ENCODE peak calls at places on chromosomes 3 and 15, in seven cellular contexts. J is tibial nerve, A is HL-60, U is A673, E is tibial artery, Z is OCI-LY7, L is lower lobe of right lung. N is an unnamed sample.

GRCh38 chr3:36843065-36844051 is 79.0 kb upstream of the DCLK3 start:
- DNase-seq in Z (peak; percentile 17), L (no peak), A (no peak), E (no peak), U (peak; percentile 64), J (no peak), N (no peak)

GRCh38 chr3:112958749-112959560 is 15.9 kb downstream of the CD200R1 start:
- DNase-seq in J (no peak), A (no peak), Z (no peak), U (no peak), L (no peak), E (no peak), N (no peak)

GRCh38 chr3:179943097-179943880 is 93.4 kb downstream of the PEX5L start:
- DNase-seq in Z (no peak), A (no peak), J (no peak), U (peak; percentile 15), L (no peak), E (no peak), N (no peak)

GRCh38 chr3:137845161-137845560 is 81.0 kb downstream of the SOX14 start:
- DNase-seq in J (no peak), A (no peak), Z (no peak), L (no peak), E (no peak), U (no peak), N (no peak)

GRCh38 chr3:52004158-52004787 is 8.6 kb upstream of the RPL29 start:
- DNase-seq in J (no peak), L (no peak), A (no peak), E (no peak), U (peak; percentile 60), Z (no peak), N (no peak)

GRCh38 chr15:41921167-41921566 is 27.3 kb upstream of the SPTBN5 start:
- DNase-seq in U (no peak), J (no peak), Z (no peak), A (no peak), L (no peak), E (no peak), N (no peak)

GRCh38 chr3:195823286-195823685 is 11.6 kb upstream of the MUC4 start:
- DNase-seq in A (no peak), Z (no peak), J (no peak), U (no peak), E (no peak), L (peak; percentile 84), N (no peak)

GRCh38 chr15:48861813-48862431 is 16.0 kb upstream of the EID1 start:
- DNase-seq in A (no peak), J (no peak), Z (peak; percentile 77), L (no peak), U (peak; percentile 77), E (no peak), N (no peak)

GRCh38 chr3:108222813-108223307 is 636 bp upstream of the IFT57 start:
- DNase-seq in J (no peak), E (no peak), L (no peak), A (no peak), U (peak; percentile 21), Z (peak; percentile 11), N (no peak)

GRCh38 chr3:115160295-115160694 is 13.2 kb upstream of the ZBTB20 start:
- DNase-seq in Z (no peak), J (no peak), L (no peak), U (no peak), E (no peak), A (no peak), N (no peak)

GRCh38 chr3:101873619-101874018 is 24.3 kb downstream of the NFKBIZ start:
- DNase-seq in U (no peak), E (no peak), L (no peak), Z (no peak), J (no peak), A (no peak), N (no peak)

GRCh38 chr3:172516318-172517214 is 6.7 kb downstream of the TNFSF10 start:
- DNase-seq in A (no peak), U (no peak), Z (no peak), L (no peak), J (peak; percentile 28), E (peak; percentile 69), N (peak; percentile 87)

GRCh38 chr3:37803726-37804469 is 57.8 kb upstream of the CTDSPL start:
- DNase-seq in Z (no peak), L (no peak), U (no peak), E (no peak), J (no peak), A (no peak), N (no peak)

GRCh38 chr15:84586641-84587160 is 14.1 kb upstream of the ZSCAN2 start:
- DNase-seq in J (no peak), A (no peak), L (no peak), Z (no peak), U (peak; percentile 80), E (no peak), N (no peak)

GRCh38 chr3:53181528-53181927 is 20.5 kb downstream of the PRKCD start:
- DNase-seq in J (no peak), E (no peak), U (no peak), A (no peak), L (no peak), Z (no peak), N (no peak)

GRCh38 chr15:51856714-51857380 is 27.4 kb downstream of the TMOD3 start:
- DNase-seq in A (no peak), U (no peak), J (no peak), Z (no peak), E (no peak), L (no peak), N (no peak)

GRCh38 chr3:14796403-14797077 is 22.2 kb upstream of the FGD5 start:
- DNase-seq in J (no peak), U (no peak), E (no peak), L (no peak), Z (no peak), A (no peak), N (no peak)

GRCh38 chr3:138417559-138417982 is 16.8 kb upstream of the ESYT3 start:
- DNase-seq in U (peak; percentile 86), A (peak; percentile 20), J (peak; percentile 62), E (peak; percentile 65), Z (peak; percentile 68), L (peak; percentile 84), N (peak; percentile 72)

GRCh38 chr3:18424213-18424861 is 802 bp downstream of the SATB1 start:
- DNase-seq in E (peak; percentile 21), J (no peak), U (peak; percentile 7), Z (no peak), L (peak; percentile 50), A (no peak), N (no peak)

GRCh38 chr3:194491996-194492395 is 5.2 kb upstream of the ATP13A3 start:
- DNase-seq in Z (no peak), J (no peak), E (no peak), A (no peak), L (no peak), U (no peak), N (no peak)

GRCh38 chr3:46845860-46846623 is 17.2 kb downstream of the MYL3 start:
- DNase-seq in J (peak; percentile 72), E (peak; percentile 70), L (peak; percentile 88), U (peak; percentile 68), A (peak; percentile 34), Z (peak; percentile 14), N (peak; percentile 79)

GRCh38 chr15:88912500-88912921 is 668 bp downstream of the MFGE8 start:
- DNase-seq in L (no peak), J (no peak), A (no peak), Z (no peak), E (no peak), U (no peak), N (no peak)
- H3K27ac ChIP-seq in L (peak overlapping the region; percentile 75), J (peak overlapping the region; percentile 92), A (no peak overlapping the region), Z (no peak overlapping the region), E (peak overlapping the region; percentile 95), U (peak overlapping the region; percentile 62), N (peak overlapping the region; percentile 89)

GRCh38 chr3:128956440-128956839 is 37.4 kb downstream of the CFAP92 start:
- DNase-seq in U (no peak), L (no peak), E (no peak), Z (no peak), A (no peak), J (no peak), N (no peak)
- H3K27ac ChIP-seq in U (no peak overlapping the region), L (no peak overlapping the region), E (no peak overlapping the region), Z (no peak overlapping the region), A (no peak overlapping the region), J (no peak overlapping the region), N (no peak overlapping the region)

DNA sequence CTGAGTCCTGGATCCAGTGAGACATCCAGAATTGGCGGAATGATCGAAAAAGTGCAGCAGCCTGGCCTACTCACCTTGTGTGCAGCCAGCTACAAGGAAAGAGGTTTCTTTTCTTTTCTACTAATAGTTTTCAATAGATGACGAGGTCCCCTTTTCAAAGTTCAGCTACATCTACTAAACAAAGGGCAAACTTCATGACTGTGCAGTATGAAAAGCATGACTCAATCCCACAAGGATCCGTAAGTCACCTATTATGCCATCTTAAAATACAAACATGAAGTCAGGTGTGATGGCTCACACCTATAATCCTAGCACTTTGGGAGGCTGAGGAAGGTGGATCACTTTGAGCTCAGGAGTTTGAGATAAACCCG is 16.7 kb downstream of the MIX23 start:
- DNase-seq in L (no peak), J (no peak), E (no peak), U (no peak), A (no peak), Z (no peak), N (no peak)
- H3K27ac ChIP-seq in L (no peak overlapping the region), J (no peak overlapping the region), E (no peak overlapping the region), U (no peak overlapping the region), A (no peak overlapping the region), Z (no peak overlapping the region), N (no peak overlapping the region)

DNA sequence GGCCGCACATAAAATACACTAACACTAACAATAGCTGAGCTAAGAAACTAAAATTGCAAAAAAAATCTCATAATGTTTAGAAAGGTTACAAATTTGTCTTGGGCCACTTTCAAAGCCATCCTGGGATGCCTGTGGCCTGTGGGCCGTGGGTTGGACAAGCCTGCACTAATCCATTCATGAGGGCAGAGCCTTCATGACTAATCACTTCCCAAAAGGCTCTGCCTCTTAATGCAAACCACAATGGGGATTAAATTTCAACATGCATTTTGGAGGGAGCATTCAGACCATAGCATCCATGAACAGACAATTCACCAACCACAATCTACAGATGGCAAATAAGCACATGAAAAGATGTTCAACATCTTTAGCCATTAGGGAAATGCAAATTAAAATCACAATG is 128.2 kb downstream of the SUCLG2 start:
- DNase-seq in J (no peak), A (no peak), U (peak; percentile 22), L (no peak), E (no peak), Z (no peak), N (no peak)
- H3K27ac ChIP-seq in J (no peak overlapping the region), A (no peak overlapping the region), U (no peak overlapping the region), L (no peak overlapping the region), E (no peak overlapping the region), Z (no peak overlapping the region), N (no peak overlapping the region)

GRCh38 chr3:72660270-72661114 is 187.8 kb downstream of the SHQ1 start:
- DNase-seq in J (no peak), E (no peak), L (no peak), Z (no peak), U (no peak), A (no peak), N (no peak)

GRCh38 chr3:72661115-72661457 is 187.2 kb downstream of the SHQ1 start:
- DNase-seq in J (no peak), E (peak; percentile 39), Z (no peak), A (no peak), U (no peak), L (peak; percentile 75), N (peak; percentile 93)

GRCh38 chr3:72658466-72659100 is 189.7 kb downstream of the SHQ1 start:
- DNase-seq in J (no peak), A (no peak), U (no peak), E (no peak), L (no peak), Z (no peak), N (no peak)

GRCh38 chr3:72657666-72658065 is 190.6 kb downstream of the SHQ1 start:
- DNase-seq in Z (no peak), A (no peak), L (no peak), J (no peak), E (no peak), U (no peak), N (no peak)

GRCh38 chr3:72659609-72660008 is 188.6 kb downstream of the SHQ1 start:
- DNase-seq in E (no peak), L (no peak), U (peak; percentile 7), J (no peak), Z (no peak), A (no peak), N (no peak)
- H3K27ac ChIP-seq in E (no peak overlapping the region), L (no peak overlapping the region), U (no peak overlapping the region), J (no peak overlapping the region), Z (no peak overlapping the region), A (no peak overlapping the region), N (no peak overlapping the region)